ENCODE peak calls at places on chromosomes 13 and 19, in four cellular contexts. A, Q, L and U are unnamed samples.
A peak's percentile ranks its signal among the peaks of the same experiment; 100 is the strongest.

GRCh38 chr19:10516671-10517286 is 468 bp downstream of the S1PR5 start:
- DNase-seq in A (no peak), Q (no peak), L (no peak), U (no peak)

GRCh38 chr13:35144496-35144895 is 202.4 kb downstream of the NBEA start:
- DNase-seq in A (no peak), Q (no peak), L (no peak), U (no peak)

GRCh38 chr13:109862627-109863026 is 76.2 kb upstream of the IRS2 start:
- DNase-seq in A (no peak), Q (no peak), L (no peak), U (no peak)

GRCh38 chr13:110361365-110361911 is 54.4 kb downstream of the COL4A2 start:
- DNase-seq in A (no peak), Q (peak; percentile 80), L (no peak), U (peak; percentile 34)

GRCh38 chr19:10766681-10767201 is 48.9 kb downstream of the DNM2 start:
- DNase-seq in A (no peak), Q (no peak), L (no peak), U (peak; percentile 70)

GRCh38 chr19:57443121-57443696 is 8.1 kb downstream of the ZNF749 start:
- DNase-seq in A (no peak), Q (no peak), L (no peak), U (peak; percentile 6)

GRCh38 chr13:98977568-98978270 is at the start of gene DOCK9:
- DNase-seq in A (no peak), Q (peak; percentile 73), L (no peak), U (peak; percentile 80)

GRCh38 chr13:102091231-102091630 is 310.6 kb downstream of the FGF14 start:
- DNase-seq in A (no peak), Q (no peak), L (no peak), U (no peak)

GRCh38 chr19:44684892-44685847 is 13.8 kb upstream of the CEACAM16 start:
- DNase-seq in A (no peak), Q (peak; percentile 66), L (peak; percentile 95), U (peak; percentile 48)

GRCh38 chr13:39777021-39777420 is 121.6 kb downstream of the COG6 start:
- DNase-seq in A (no peak), Q (no peak), L (no peak), U (no peak)

GRCh38 chr19:1370579-1371361 is 12.9 kb upstream of the NDUFS7 start:
- DNase-seq in A (no peak), Q (no peak), L (no peak), U (peak; percentile 89)

GRCh38 chr19:4062576-4063368 is 3.9 kb downstream of the ZBTB7A start:
- DNase-seq in A (no peak), Q (no peak), L (no peak), U (no peak)
- H3K4me1 ChIP-seq in A (peaks cover 74% of the 10 kb centered on the region), Q (peaks cover 74% of the 10 kb centered on the region), L (peaks cover 58% of the 10 kb centered on the region), U (peaks cover 63% of the 10 kb centered on the region)

GRCh38 chr13:73138967-73139491 is 80.2 kb downstream of the KLF5 start:
- DNase-seq in A (no peak), Q (no peak), L (peak; percentile 6), U (no peak)

GRCh38 chr13:73140804-73141203 is 82.0 kb downstream of the KLF5 start:
- DNase-seq in A (no peak), Q (no peak), L (no peak), U (peak; percentile 20)

GRCh38 chr13:73133536-73133935 is 74.7 kb downstream of the KLF5 start:
- DNase-seq in A (no peak), Q (no peak), L (peak; percentile 34), U (no peak)

GRCh38 chr13:73138276-73138950 is 79.6 kb downstream of the KLF5 start:
- DNase-seq in A (no peak), Q (no peak), L (peak; percentile 52), U (peak; percentile 31)

GRCh38 chr13:73136776-73137175 is 78.0 kb downstream of the KLF5 start:
- DNase-seq in A (no peak), Q (no peak), L (no peak), U (no peak)
- H3K27ac ChIP-seq in A (no peak overlapping the region), Q (no peak overlapping the region), L (peak overlapping the region; percentile 86), U (peak overlapping the region; percentile 60)

DNA sequence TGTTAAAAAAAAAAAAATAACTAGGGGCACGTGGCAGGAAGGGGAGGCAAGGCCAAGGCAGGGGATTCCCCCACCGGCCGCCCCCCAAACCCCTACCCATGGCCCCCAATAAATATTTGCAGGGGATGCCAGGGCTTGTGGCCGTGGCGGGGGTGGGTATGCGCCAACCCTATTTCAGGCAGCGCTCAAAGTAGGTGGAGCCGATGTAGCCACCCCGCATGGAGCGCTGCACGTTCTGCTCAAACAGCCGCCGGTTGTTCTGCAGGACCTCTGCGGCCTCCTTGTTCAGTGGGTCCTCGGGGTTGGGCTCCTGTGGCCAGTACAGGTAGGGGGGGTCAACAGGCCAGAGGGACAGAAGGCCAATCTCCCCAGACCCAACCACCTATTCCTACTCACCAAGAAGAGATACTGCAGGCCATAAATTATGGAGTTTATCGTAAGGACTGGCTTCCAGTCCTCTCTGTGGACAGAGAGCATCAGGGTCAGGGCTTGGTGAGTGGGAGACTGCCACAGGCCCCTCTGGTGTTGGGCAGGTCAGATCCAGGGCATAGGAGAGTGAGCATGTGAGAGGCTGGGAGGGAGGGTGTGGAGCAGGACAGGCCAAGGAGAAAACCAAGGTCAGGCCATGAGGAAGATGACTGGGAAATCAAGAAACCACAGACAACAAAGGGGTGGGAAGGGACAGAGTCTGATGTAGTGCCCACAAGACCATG is 1.2 kb upstream of the CHMP2A start:
- DNase-seq in A (no peak), Q (no peak), L (no peak), U (no peak)
- H3K4me1 ChIP-seq in A (peaks cover 53% of the 10 kb centered on the region), Q (peaks cover 59% of the 10 kb centered on the region), L (peaks cover 42% of the 10 kb centered on the region), U (peaks cover 44% of the 10 kb centered on the region)

DNA sequence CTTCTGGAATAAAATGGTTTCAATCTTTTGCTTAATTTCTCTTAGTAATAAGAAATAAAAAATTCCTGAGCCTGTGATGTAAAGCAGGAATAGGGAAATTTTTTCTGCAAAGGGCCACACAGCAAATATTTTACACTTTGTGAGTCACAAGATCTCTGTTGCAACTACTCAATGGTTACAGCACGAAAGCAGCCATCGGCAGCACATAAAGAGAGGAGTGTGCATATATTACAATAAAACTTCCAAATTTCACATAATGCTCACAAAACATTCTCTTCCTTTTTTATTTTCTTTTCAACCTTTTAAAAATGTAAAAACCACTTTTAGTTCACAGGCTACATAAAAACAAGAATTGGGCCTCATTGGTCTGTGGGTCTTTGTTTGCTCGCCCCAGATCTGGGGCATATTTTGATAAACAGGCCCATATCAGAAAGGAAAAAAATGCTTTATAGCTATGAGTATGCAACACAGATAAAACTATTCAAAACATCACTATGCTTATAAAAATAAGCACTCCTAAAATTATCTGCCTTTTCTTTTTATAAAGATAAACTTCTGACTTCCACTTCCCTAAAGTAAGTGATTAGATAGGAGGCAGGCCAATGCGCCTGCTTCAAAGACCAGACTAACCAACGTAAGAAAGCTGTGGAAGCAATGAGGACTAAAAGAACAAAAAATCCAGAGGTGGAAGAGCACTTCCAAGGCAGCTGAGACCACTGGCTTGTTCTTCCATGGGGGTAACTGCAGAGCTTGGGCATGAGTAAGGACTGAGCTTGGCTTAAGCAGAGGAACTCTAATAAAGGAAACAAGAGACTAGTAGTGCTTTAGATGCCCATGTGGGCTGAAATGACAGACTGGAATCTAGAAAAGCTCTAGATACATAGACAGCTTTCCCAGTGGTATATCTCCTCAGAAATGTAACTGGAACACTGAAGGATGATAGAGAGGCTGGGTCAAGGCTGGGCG is 26.4 kb downstream of the MYCBP2 start:
- DNase-seq in A (no peak), Q (no peak), L (peak; percentile 6), U (no peak)
- H3K27ac ChIP-seq in A (no peak overlapping the region), Q (no peak overlapping the region), L (peak overlapping the region; percentile 69), U (no peak overlapping the region)

GRCh38 chr19:41408256-41408655 is 10.6 kb downstream of the BCKDHA start:
- DNase-seq in A (no peak), Q (no peak), L (no peak), U (no peak)
- H3K4me1 ChIP-seq in A (no peaks in the 10 kb centered on the region), Q (peaks cover 98% of the 10 kb centered on the region), L (peaks cover 12% of the 10 kb centered on the region), U (peaks cover 31% of the 10 kb centered on the region)

GRCh38 chr19:34269489-34269888 is 15.1 kb downstream of the GARRE1 start:
- DNase-seq in A (no peak), Q (no peak), L (no peak), U (peak; percentile 52)
- H3K27ac ChIP-seq in A (peak overlapping the region; percentile 87), Q (peak overlapping the region; percentile 55), L (no peak overlapping the region), U (peak overlapping the region; percentile 85)

DNA sequence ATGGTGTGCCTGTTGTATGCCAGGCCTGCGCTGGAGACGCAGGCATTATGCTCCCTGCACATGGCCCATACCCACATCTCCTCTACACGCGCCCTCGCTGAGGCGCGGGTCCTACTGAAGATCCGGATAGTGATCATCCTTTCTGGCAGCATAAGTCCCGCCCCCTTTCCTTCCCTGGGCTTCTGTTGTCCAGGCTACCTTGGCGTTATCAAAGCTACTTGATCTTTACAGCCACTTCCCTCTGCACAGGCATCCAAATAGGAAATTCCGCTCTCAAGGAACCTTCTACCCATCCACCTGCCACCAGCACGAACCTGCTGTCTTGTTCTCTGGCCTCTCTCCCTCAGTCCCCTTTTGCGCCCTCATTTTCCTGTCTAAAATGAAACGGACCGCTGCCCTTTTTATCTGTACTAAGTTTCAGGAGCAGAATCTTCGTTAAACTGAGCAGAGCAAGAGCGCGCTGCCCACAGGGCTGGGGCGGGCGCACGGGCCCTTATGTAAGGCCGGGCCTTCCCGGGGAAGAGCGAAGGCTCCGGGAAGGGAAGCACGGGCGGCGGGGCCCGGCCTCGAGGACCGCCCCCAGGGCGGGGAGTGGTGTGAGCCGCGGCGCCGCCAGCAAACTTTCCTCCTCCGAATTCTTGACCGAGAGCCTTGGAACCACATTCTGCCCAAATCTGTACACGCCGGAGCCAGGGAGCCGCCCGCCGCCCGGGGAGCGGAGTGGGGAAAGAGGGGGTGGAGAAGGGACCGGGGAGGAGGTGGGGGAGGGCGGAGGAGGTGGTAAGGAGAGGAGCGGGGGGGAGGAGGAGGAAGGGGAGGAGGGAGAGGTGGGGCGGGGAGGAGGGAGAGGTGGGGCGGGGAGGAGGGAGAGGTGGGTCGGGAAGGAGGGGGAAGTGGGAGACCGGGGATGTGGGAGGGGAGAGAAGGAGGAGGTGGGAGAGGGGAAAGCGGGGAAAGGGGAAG is 919 bp upstream of the UBE2L5 start:
- DNase-seq in A (peak; percentile 38), Q (peak; percentile 86), L (peak; percentile 36), U (peak; percentile 84)
- H3K4me1 ChIP-seq in A (peaks cover 8% of the 10 kb centered on the region), Q (peaks cover 18% of the 10 kb centered on the region), L (peaks cover 10% of the 10 kb centered on the region), U (no peaks in the 10 kb centered on the region)